ENCODE peak calls at places on chromosomes 16 and 17, in six cellular contexts. V is activated CD4-positive, alpha-beta T cell treated with anti-CD3 and anti-CD28 coated beads for 48 hours; H is AG10803; M is NCI-H1417; D is H9; B is effector memory CD4-positive, alpha-beta T cell. P is an unnamed sample.

GRCh38 chr16:50611995-50612848 is 64.0 kb downstream of the NKD1 start:
- DNase-seq in V (no peak), H (no peak), M (no peak), D (no peak), B (no peak), P (no peak)

GRCh38 chr16:50068550-50068949 is 2.8 kb downstream of the HEATR3 start:
- DNase-seq in V (no peak), H (peak; percentile 44), M (no peak), D (no peak), B (no peak), P (no peak)

GRCh38 chr17:1298616-1299015 is 19.2 kb downstream of the TRARG1 start:
- DNase-seq in V (peak; percentile 56), H (no peak), M (peak; percentile 35), D (peak; percentile 84), B (no peak), P (no peak)

GRCh38 chr17:77882481-77883212 is 75.9 kb upstream of the TNRC6C start:
- DNase-seq in V (peak; percentile 80), H (peak; percentile 38), M (no peak), D (no peak), B (peak; percentile 88), P (peak; percentile 94)

GRCh38 chr17:50331085-50331791 is 14.7 kb upstream of the XYLT2 start:
- DNase-seq in V (no peak), H (peak; percentile 85), M (no peak), D (no peak), B (no peak), P (no peak)

GRCh38 chr16:50207652-50208051 is 54.5 kb downstream of the TENT4B start:
- DNase-seq in V (no peak), H (peak; percentile 65), M (no peak), D (no peak), B (no peak), P (no peak)

GRCh38 chr16:19583665-19584300 is 28.3 kb downstream of the VPS35L start:
- DNase-seq in V (peak; percentile 28), H (peak; percentile 53), M (peak; percentile 51), D (no peak), B (no peak), P (no peak)

GRCh38 chr16:70738083-70738977 is 52.5 kb upstream of the MTSS2 start:
- DNase-seq in V (peak; percentile 53), H (peak; percentile 92), M (no peak), D (peak; percentile 76), B (no peak), P (no peak)

P was measured in spleen.